ENCODE peak calls at places on chromosomes 7 and 10, in ten cellular contexts. V is fibroblast of lung, A is OCI-LY7, B is left ventricle myocardium inferior, S is transverse colon, M is GM10248, N is GM13977, F is nephron progenitor cell, C is choroid plexus epithelial cell, X is A549. U is an unnamed sample.

GRCh38 chr7:51543801-51544553 is 227.4 kb upstream of the COBL start:
- DNase-seq in V (no peak), A (no peak), B (no peak), S (no peak), M (no peak), N (no peak), F (no peak), C (no peak), X (no peak), U (no peak)

GRCh38 chr10:5071411-5072198 is 22.6 kb upstream of the AKR1C3 start:
- DNase-seq in V (peak), A (no peak), B (peak), S (peak), M (no peak), N (no peak), F (no peak), C (peak), X (peak), U (no peak)

GRCh38 chr10:109892885-109893284 is 30.4 kb downstream of the XPNPEP1 start:
- DNase-seq in V (peak), A (no peak), B (no peak), S (no peak), M (no peak), N (no peak), F (no peak), C (peak), X (no peak), U (no peak)

GRCh38 chr10:127999291-127999690 is 92.4 kb downstream of the PTPRE start:
- DNase-seq in V (peak), A (no peak), B (no peak), S (no peak), M (no peak), N (no peak), F (no peak), C (no peak), X (no peak), U (no peak)

GRCh38 chr10:79361721-79362397 is 14.6 kb downstream of the PPIF start:
- DNase-seq in V (no peak), A (no peak), B (no peak), S (no peak), M (peak), N (no peak), F (no peak), C (peak), X (no peak), U (no peak)

GRCh38 chr10:22453320-22453719 is 108.0 kb downstream of the SPAG6 start:
- DNase-seq in V (no peak), A (no peak), B (no peak), S (no peak), M (no peak), N (no peak), F (no peak), C (no peak), X (no peak), U (no peak)

GRCh38 chr7:120691915-120692314 is 166.0 kb downstream of the TSPAN12 start:
- DNase-seq in V (peak), A (no peak), B (no peak), S (no peak), M (no peak), N (no peak), F (no peak), C (no peak), X (no peak), U (no peak)

GRCh38 chr10:73991846-73992245 is 6.1 kb upstream of the VCL start:
- DNase-seq in V (no peak), A (peak), B (peak), S (peak), M (peak), N (peak), F (no peak), C (no peak), X (no peak), U (no peak)

GRCh38 chr10:3775671-3776551 is 9.1 kb downstream of the KLF6 start:
- DNase-seq in V (peak), A (no peak), B (no peak), S (peak), M (no peak), N (no peak), F (no peak), C (peak), X (peak), U (no peak)

GRCh38 chr7:23100697-23101096 is 4.9 kb upstream of the KLHL7 start:
- DNase-seq in V (no peak), A (no peak), B (no peak), S (no peak), M (no peak), N (no peak), F (no peak), C (no peak), X (no peak), U (no peak)

GRCh38 chr10:67815571-67816059 is 22.4 kb downstream of the DNAJC12 start:
- DNase-seq in V (peak), A (no peak), B (no peak), S (no peak), M (no peak), N (no peak), F (no peak), C (peak), X (peak), U (no peak)

GRCh38 chr10:49187950-49188761 is at the start of gene TMEM273:
- DNase-seq in V (peak), A (peak), B (peak), S (peak), M (peak), N (peak), F (no peak), C (no peak), X (no peak), U (no peak)

GRCh38 chr7:50791921-50792341 is 9.2 kb upstream of the GRB10 start:
- DNase-seq in V (peak), A (no peak), B (no peak), S (no peak), M (no peak), N (no peak), F (no peak), C (peak), X (peak), U (no peak)

GRCh38 chr10:18043607-18044006 is 91.9 kb downstream of the SLC39A12 start:
- DNase-seq in V (no peak), A (no peak), B (no peak), S (no peak), M (no peak), N (no peak), F (no peak), C (peak), X (no peak), U (no peak)

GRCh38 chr7:880450-880849 is 4.1 kb downstream of the GET4 start:
- DNase-seq in V (no peak), A (no peak), B (no peak), S (no peak), M (no peak), N (no peak), F (no peak), C (no peak), X (no peak), U (no peak)

GRCh38 chr7:87413951-87414381 is 61.5 kb downstream of the ABCB4 start:
- DNase-seq in V (peak), A (no peak), B (no peak), S (no peak), M (no peak), N (no peak), F (no peak), C (peak), X (peak), U (no peak)

GRCh38 chr10:22483132-22483531 is 137.8 kb downstream of the SPAG6 start:
- DNase-seq in V (no peak), A (no peak), B (no peak), S (no peak), M (no peak), N (no peak), F (no peak), C (no peak), X (no peak), U (no peak)

GRCh38 chr10:97708976-97709745 is 4.4 kb upstream of the MARVELD1 start:
- DNase-seq in V (peak), A (peak), B (peak), S (peak), M (no peak), N (no peak), F (peak), C (peak), X (peak), U (no peak)

GRCh38 chr10:68330852-68331454 is 911 bp upstream of the HNRNPH3 start:
- DNase-seq in V (peak), A (peak), B (peak), S (peak), M (no peak), N (no peak), F (peak), C (peak), X (peak), U (no peak)

GRCh38 chr10:33286186-33286934 is 48.1 kb downstream of the NRP1 start:
- DNase-seq in V (no peak), A (no peak), B (no peak), S (no peak), M (no peak), N (no peak), F (no peak), C (no peak), X (no peak), U (no peak)

GRCh38 chr7:90788057-90788456 is 191.9 kb downstream of the CDK14 start:
- DNase-seq in V (peak), A (no peak), B (no peak), S (no peak), M (no peak), N (no peak), F (no peak), C (peak), X (no peak), U (no peak)

GRCh38 chr10:71613303-71613777 is 106.2 kb downstream of the C10orf105 start:
- DNase-seq in V (no peak), A (no peak), B (no peak), S (peak), M (no peak), N (no peak), F (no peak), C (no peak), X (no peak), U (no peak)

GRCh38 chr10:35394411-35394851 is 58.1 kb downstream of the CCNY start:
- DNase-seq in V (no peak), A (no peak), B (no peak), S (no peak), M (no peak), N (no peak), F (no peak), C (no peak), X (no peak), U (no peak)

GRCh38 chr7:139993592-139993991 is 69.2 kb downstream of the PARP12 start:
- DNase-seq in V (no peak), A (no peak), B (no peak), S (no peak), M (no peak), N (no peak), F (no peak), C (no peak), X (no peak), U (no peak)

GRCh38 chr7:95441042-95441823 is 6.4 kb upstream of the PON2 start:
- DNase-seq in V (peak), A (no peak), B (no peak), S (no peak), M (no peak), N (no peak), F (no peak), C (no peak), X (peak), U (no peak)

GRCh38 chr7:84624927-84625326 is 430.3 kb upstream of the SEMA3A start:
- DNase-seq in V (no peak), A (no peak), B (no peak), S (no peak), M (no peak), N (no peak), F (no peak), C (no peak), X (no peak), U (no peak)

GRCh38 chr7:84629640-84630318 is 435.2 kb upstream of the SEMA3A start:
- DNase-seq in V (no peak), A (no peak), B (no peak), S (no peak), M (no peak), N (no peak), F (no peak), C (peak), X (no peak), U (no peak)

GRCh38 chr7:84624527-84624926 is 429.9 kb upstream of the SEMA3A start:
- DNase-seq in V (no peak), A (no peak), B (no peak), S (no peak), M (no peak), N (no peak), F (no peak), C (no peak), X (no peak), U (no peak)

GRCh38 chr7:84631913-84632312 is 437.3 kb upstream of the SEMA3A start:
- DNase-seq in V (no peak), A (no peak), B (no peak), S (no peak), M (no peak), N (no peak), F (no peak), C (no peak), X (no peak), U (no peak)

GRCh38 chr7:84629216-84629615 is 434.6 kb upstream of the SEMA3A start:
- DNase-seq in V (no peak), A (no peak), B (no peak), S (no peak), M (no peak), N (no peak), F (no peak), C (peak), X (no peak), U (no peak)
- TF ChIP-seq CTCF in V (no peak), A (no peak), B (no peak), S (no peak), M (no peak), N (no peak), F (no peak), C (no peak), X (no peak), U (no peak)

GRCh38 chr10:123142701-123143161 is 5.2 kb upstream of the HMX2 start:
- DNase-seq in V (no peak), A (no peak), B (no peak), S (no peak), M (peak), N (peak), F (peak), C (no peak), X (no peak), U (no peak)
- TF ChIP-seq CTCF in V (no peak), A (no peak), B (no peak), S (no peak), M (no peak), N (no peak), F (no peak), C (no peak), X (no peak), U (no peak)

GRCh38 chr7:158979023-158979529 is 122.7 kb downstream of the DYNC2I1 start:
- DNase-seq in V (no peak), A (no peak), B (no peak), S (no peak), M (no peak), N (no peak), F (no peak), C (no peak), X (no peak), U (no peak)

GRCh38 chr7:158975526-158976467 is 119.4 kb downstream of the DYNC2I1 start:
- DNase-seq in V (no peak), A (no peak), B (no peak), S (peak), M (no peak), N (no peak), F (no peak), C (no peak), X (no peak), U (no peak)

GRCh38 chr7:158979635-158980351 is 123.4 kb downstream of the DYNC2I1 start:
- DNase-seq in V (no peak), A (no peak), B (no peak), S (no peak), M (no peak), N (no peak), F (no peak), C (no peak), X (no peak), U (no peak)

GRCh38 chr7:158976468-158976848 is 120.1 kb downstream of the DYNC2I1 start:
- DNase-seq in V (no peak), A (no peak), B (no peak), S (no peak), M (no peak), N (no peak), F (no peak), C (no peak), X (no peak), U (no peak)

GRCh38 chr7:158976849-158977593 is 120.7 kb downstream of the DYNC2I1 start:
- DNase-seq in V (peak), A (peak), B (peak), S (peak), M (peak), N (peak), F (peak), C (peak), X (peak), U (peak)
- TF ChIP-seq CTCF in V (peak), A (peak), B (peak), S (peak), M (peak), N (peak), F (peak), C (peak), X (peak), U (peak)

GRCh38 chr7:19982841-19983835 is 209.7 kb upstream of the TMEM196 start:
- DNase-seq in V (peak), A (peak), B (no peak), S (peak), M (no peak), N (no peak), F (peak), C (peak), X (peak), U (no peak)
- TF ChIP-seq CTCF in V (peak), A (peak), B (peak), S (peak), M (peak), N (peak), F (peak), C (peak), X (peak), U (peak)

GRCh38 chr7:117173001-117173400 is 149.9 kb downstream of the WNT2 start:
- DNase-seq in V (no peak), A (no peak), B (no peak), S (no peak), M (no peak), N (no peak), F (no peak), C (no peak), X (no peak), U (no peak)

GRCh38 chr7:117172283-117172682 is 150.6 kb downstream of the WNT2 start:
- DNase-seq in V (no peak), A (no peak), B (no peak), S (no peak), M (no peak), N (no peak), F (no peak), C (no peak), X (no peak), U (no peak)

GRCh38 chr7:117176311-117176710 is 146.5 kb downstream of the WNT2 start:
- DNase-seq in V (no peak), A (no peak), B (no peak), S (no peak), M (no peak), N (no peak), F (no peak), C (no peak), X (no peak), U (no peak)

GRCh38 chr7:117169907-117170306 is 153.0 kb downstream of the WNT2 start:
- DNase-seq in V (peak), A (no peak), B (no peak), S (no peak), M (no peak), N (no peak), F (no peak), C (no peak), X (peak), U (no peak)

DNA sequence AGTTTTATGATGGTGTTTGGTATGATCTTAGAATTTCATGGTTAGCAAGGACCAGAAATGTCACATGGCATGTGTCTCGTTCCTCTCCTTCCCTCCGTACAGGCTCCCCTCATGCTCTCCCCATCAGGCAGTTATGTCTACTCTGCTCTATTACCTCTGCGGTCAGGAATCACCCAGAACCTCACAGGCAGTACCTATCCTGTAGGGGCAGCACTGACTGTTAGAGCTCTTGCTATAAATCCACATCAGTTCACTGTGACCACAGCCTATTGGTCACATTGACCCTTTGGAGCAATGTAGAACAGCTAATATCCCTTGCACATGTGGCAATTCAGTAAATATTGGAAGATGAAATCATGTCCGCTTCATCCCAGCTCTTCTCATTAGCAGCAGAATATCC is 151.8 kb downstream of the WNT2 start:
- DNase-seq in V (no peak), A (no peak), B (no peak), S (no peak), M (no peak), N (no peak), F (no peak), C (no peak), X (peak), U (no peak)
- TF ChIP-seq CTCF in V (no peak), A (no peak), B (no peak), S (no peak), M (no peak), N (no peak), F (no peak), C (peak), X (no peak), U (no peak)

GRCh38 chr10:986137-986825 is 2.0 kb upstream of the GTPBP4 start:
- DNase-seq in V (peak), A (no peak), B (no peak), S (no peak), M (no peak), N (no peak), F (no peak), C (peak), X (no peak), U (no peak)

GRCh38 chr10:987635-987905 is 664 bp upstream of the GTPBP4 start:
- DNase-seq in V (no peak), A (no peak), B (no peak), S (no peak), M (no peak), N (peak), F (no peak), C (peak), X (no peak), U (no peak)

GRCh38 chr10:986881-987634 is 1.2 kb upstream of the GTPBP4 start:
- DNase-seq in V (peak), A (no peak), B (no peak), S (no peak), M (no peak), N (no peak), F (no peak), C (peak), X (no peak), U (no peak)

GRCh38 chr10:988667-989545 is 672 bp downstream of the GTPBP4 start:
- DNase-seq in V (peak), A (no peak), B (no peak), S (no peak), M (peak), N (no peak), F (no peak), C (peak), X (no peak), U (peak)

GRCh38 chr10:987906-988666 is at the start of gene GTPBP4:
- DNase-seq in V (peak), A (peak), B (peak), S (peak), M (peak), N (peak), F (peak), C (peak), X (peak), U (peak)
- TF ChIP-seq CTCF in V (no peak), A (peak), B (no peak), S (no peak), M (peak), N (peak), F (no peak), C (no peak), X (peak), U (peak)

DNA sequence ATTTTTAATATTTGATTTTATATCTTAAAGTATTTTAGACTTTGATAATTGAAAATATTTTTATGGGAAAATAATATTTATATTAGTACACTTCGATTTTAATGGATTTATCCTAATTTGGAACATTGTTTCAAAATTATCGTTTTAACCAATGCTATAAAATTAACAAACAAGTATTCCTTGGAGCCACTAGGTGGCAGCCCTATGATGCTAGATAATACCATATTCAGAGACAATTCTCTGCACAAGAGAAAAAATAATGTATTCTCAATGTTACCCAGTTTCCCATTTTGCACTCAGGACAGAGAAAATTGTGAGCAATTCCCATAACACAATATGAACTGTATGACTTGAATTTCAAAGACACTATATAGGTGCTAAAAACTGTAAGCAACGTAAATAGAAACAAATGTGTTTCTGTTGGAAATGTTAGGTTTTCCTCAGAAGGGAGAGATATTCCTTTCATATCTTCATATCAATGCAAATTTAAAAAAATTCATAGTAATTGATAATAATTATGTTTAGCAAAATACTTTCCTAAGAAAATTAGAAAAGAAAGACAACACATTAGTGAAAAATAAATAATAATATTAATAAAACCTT is 237.8 kb downstream of the SEMA3E start:
- DNase-seq in V (peak), A (peak), B (no peak), S (no peak), M (peak), N (peak), F (peak), C (peak), X (peak), U (no peak)
- TF ChIP-seq CTCF in V (peak), A (peak), B (peak), S (peak), M (peak), N (peak), F (peak), C (peak), X (peak), U (peak)